ENCODE peak calls at places on chromosome 19, in ten cellular contexts. M is colonic mucosa, H is GM23338, J is AG09309, W is brain microvascular endothelial cell, N is kidney, L is astrocyte of the cerebellum, B is uterus, Y is AG04450, Z is right atrium auricular region. E is an unnamed sample.

GRCh38 chr19:54412877-54413276 is 2.4 kb upstream of the TTYH1 start:
- DNase-seq in M (no peak), H (no peak), J (no peak), W (no peak), N (no peak), L (no peak), B (no peak), Y (no peak), Z (no peak), E (no peak)

GRCh38 chr19:9309974-9310446 is 372 bp upstream of the ZNF699 start:
- DNase-seq in M (peak), H (peak), J (peak), W (peak), N (peak), L (peak), B (peak), Y (no peak), Z (peak), E (peak)

GRCh38 chr19:55341191-55342043 is 1.7 kb downstream of the KMT5C start:
- DNase-seq in M (peak), H (peak), J (no peak), W (peak), N (peak), L (no peak), B (peak), Y (no peak), Z (peak), E (peak)

GRCh38 chr19:47310819-47311218 is 1.2 kb downstream of the C5AR1 start:
- DNase-seq in M (no peak), H (no peak), J (no peak), W (no peak), N (no peak), L (no peak), B (no peak), Y (no peak), Z (no peak), E (no peak)

GRCh38 chr19:44808463-44809371 is at the start of gene BCAM:
- DNase-seq in M (peak), H (peak), J (no peak), W (no peak), N (peak), L (no peak), B (peak), Y (no peak), Z (no peak), E (no peak)

GRCh38 chr19:15456871-15457700 is 7.3 kb downstream of the RASAL3 start:
- DNase-seq in M (peak), H (peak), J (no peak), W (no peak), N (no peak), L (no peak), B (no peak), Y (no peak), Z (no peak), E (no peak)

GRCh38 chr19:35613574-35613973 is 1.0 kb downstream of the HAUS5 start:
- DNase-seq in M (no peak), H (no peak), J (no peak), W (no peak), N (no peak), L (no peak), B (no peak), Y (no peak), Z (no peak), E (no peak)

GRCh38 chr19:12163841-12164240 is 945 bp downstream of the ZNF136 start:
- DNase-seq in M (no peak), H (peak), J (peak), W (no peak), N (no peak), L (no peak), B (no peak), Y (no peak), Z (no peak), E (no peak)

GRCh38 chr19:34257559-34257924 is 3.2 kb downstream of the GARRE1 start:
- DNase-seq in M (no peak), H (no peak), J (no peak), W (no peak), N (no peak), L (no peak), B (no peak), Y (no peak), Z (no peak), E (no peak)

GRCh38 chr19:47564081-47564480 is 8.9 kb downstream of the ZNF541 start:
- DNase-seq in M (peak), H (no peak), J (no peak), W (no peak), N (no peak), L (no peak), B (no peak), Y (no peak), Z (no peak), E (no peak)

GRCh38 chr19:41554902-41555301 is 21.1 kb upstream of the CEACAM21 start:
- DNase-seq in M (no peak), H (no peak), J (no peak), W (no peak), N (no peak), L (no peak), B (no peak), Y (no peak), Z (peak), E (no peak)

GRCh38 chr19:44718441-44719261 is 19.7 kb downstream of the CEACAM16 start:
- DNase-seq in M (peak), H (peak), J (no peak), W (no peak), N (peak), L (no peak), B (peak), Y (peak), Z (peak), E (no peak)

GRCh38 chr19:21092107-21092506 is 10.1 kb downstream of the ZNF714 start:
- DNase-seq in M (no peak), H (no peak), J (peak), W (no peak), N (no peak), L (no peak), B (no peak), Y (no peak), Z (no peak), E (peak)

GRCh38 chr19:27833031-27833430 is 1379.9 kb downstream of the UQCRFS1 start:
- DNase-seq in M (no peak), H (no peak), J (no peak), W (no peak), N (no peak), L (no peak), B (no peak), Y (no peak), Z (no peak), E (no peak)

GRCh38 chr19:15640294-15640903 is at the start of gene CYP4F3:
- DNase-seq in M (peak), H (no peak), J (no peak), W (no peak), N (peak), L (no peak), B (no peak), Y (no peak), Z (no peak), E (no peak)

GRCh38 chr19:8641908-8642547 is 11.6 kb downstream of the NFILZ start:
- DNase-seq in M (no peak), H (peak), J (no peak), W (peak), N (no peak), L (peak), B (no peak), Y (no peak), Z (no peak), E (no peak)

GRCh38 chr19:8304841-8305621 is 3.1 kb downstream of the CD320 start:
- DNase-seq in M (peak), H (peak), J (no peak), W (no peak), N (peak), L (no peak), B (peak), Y (no peak), Z (peak), E (no peak)

GRCh38 chr19:51093510-51094345 is 11.0 kb upstream of the KLK14 start:
- DNase-seq in M (no peak), H (no peak), J (no peak), W (no peak), N (peak), L (no peak), B (no peak), Y (no peak), Z (no peak), E (no peak)

GRCh38 chr19:13794388-13794751 is 873 bp upstream of the ZSWIM4 start:
- DNase-seq in M (peak), H (peak), J (peak), W (peak), N (peak), L (peak), B (peak), Y (peak), Z (peak), E (peak)

GRCh38 chr19:28705008-28705407 is 507.9 kb downstream of the UQCRFS1 start:
- DNase-seq in M (no peak), H (peak), J (peak), W (peak), N (no peak), L (peak), B (no peak), Y (peak), Z (no peak), E (peak)

GRCh38 chr19:56718231-56718630 is 46.7 kb upstream of the ZNF835 start:
- DNase-seq in M (no peak), H (no peak), J (no peak), W (no peak), N (no peak), L (no peak), B (no peak), Y (no peak), Z (no peak), E (no peak)

GRCh38 chr19:46000497-46001246 is 5.4 kb downstream of the CCDC61 start:
- DNase-seq in M (peak), H (peak), J (no peak), W (no peak), N (peak), L (no peak), B (no peak), Y (no peak), Z (no peak), E (no peak)

GRCh38 chr19:18322318-18322758 is 538 bp downstream of the LSM4 start:
- DNase-seq in M (peak), H (peak), J (no peak), W (peak), N (no peak), L (no peak), B (no peak), Y (no peak), Z (no peak), E (no peak)

GRCh38 chr19:719636-720377 is 11.1 kb downstream of the PALM start:
- DNase-seq in M (no peak), H (peak), J (no peak), W (no peak), N (peak), L (no peak), B (no peak), Y (no peak), Z (no peak), E (no peak)

GRCh38 chr19:23802290-23802689 is 43.6 kb upstream of the ZNF681 start:
- DNase-seq in M (no peak), H (no peak), J (no peak), W (no peak), N (no peak), L (no peak), B (no peak), Y (no peak), Z (no peak), E (no peak)

GRCh38 chr19:13099073-13099999 is 3.3 kb downstream of the LYL1 start:
- DNase-seq in M (peak), H (peak), J (no peak), W (no peak), N (peak), L (no peak), B (peak), Y (no peak), Z (no peak), E (no peak)

GRCh38 chr19:6041071-6041470 is 63.1 kb upstream of the RANBP3 start:
- DNase-seq in M (no peak), H (no peak), J (no peak), W (no peak), N (peak), L (no peak), B (no peak), Y (no peak), Z (peak), E (no peak)

GRCh38 chr19:46714523-46715106 is 2.3 kb downstream of the PRKD2 start:
- DNase-seq in M (no peak), H (no peak), J (no peak), W (no peak), N (no peak), L (no peak), B (no peak), Y (no peak), Z (no peak), E (no peak)

GRCh38 chr19:29560313-29561075 is 34.7 kb downstream of the VSTM2B start:
- DNase-seq in M (no peak), H (no peak), J (no peak), W (no peak), N (no peak), L (no peak), B (no peak), Y (no peak), Z (peak), E (no peak)

GRCh38 chr19:15894359-15894758 is 3.5 kb downstream of the CYP4F2 start:
- DNase-seq in M (no peak), H (no peak), J (no peak), W (no peak), N (no peak), L (no peak), B (no peak), Y (no peak), Z (no peak), E (no peak)

GRCh38 chr19:9940778-9941177 is 4.5 kb upstream of the OLFM2 start:
- DNase-seq in M (no peak), H (no peak), J (no peak), W (peak), N (no peak), L (no peak), B (no peak), Y (no peak), Z (no peak), E (no peak)

GRCh38 chr19:45767881-45768643 is 990 bp downstream of the SIX5 start:
- DNase-seq in M (peak), H (peak), J (no peak), W (peak), N (peak), L (peak), B (peak), Y (no peak), Z (peak), E (no peak)

GRCh38 chr19:30076751-30077670 is 135.0 kb downstream of the URI1 start:
- DNase-seq in M (no peak), H (no peak), J (no peak), W (no peak), N (peak), L (no peak), B (no peak), Y (no peak), Z (no peak), E (no peak)

GRCh38 chr19:8054169-8054568 is 1.6 kb downstream of the CCL25 start:
- DNase-seq in M (no peak), H (no peak), J (no peak), W (no peak), N (no peak), L (no peak), B (no peak), Y (no peak), Z (no peak), E (no peak)

GRCh38 chr19:31154021-31154420 is 195.2 kb downstream of the TSHZ3 start:
- DNase-seq in M (no peak), H (no peak), J (no peak), W (peak), N (no peak), L (no peak), B (no peak), Y (no peak), Z (no peak), E (no peak)

GRCh38 chr19:58569191-58569942 is 3.8 kb downstream of the MZF1 start:
- DNase-seq in M (peak), H (no peak), J (no peak), W (no peak), N (peak), L (no peak), B (peak), Y (no peak), Z (no peak), E (no peak)

GRCh38 chr19:54484451-54484850 is 11.4 kb upstream of the CDC42EP5 start:
- DNase-seq in M (no peak), H (no peak), J (no peak), W (no peak), N (peak), L (no peak), B (no peak), Y (no peak), Z (no peak), E (no peak)

GRCh38 chr19:47243364-47243775 is 12.4 kb upstream of the BBC3 start:
- DNase-seq in M (no peak), H (no peak), J (no peak), W (no peak), N (no peak), L (no peak), B (no peak), Y (no peak), Z (no peak), E (no peak)

GRCh38 chr19:28498404-28498976 is 714.5 kb downstream of the UQCRFS1 start:
- DNase-seq in M (no peak), H (no peak), J (no peak), W (peak), N (no peak), L (peak), B (no peak), Y (no peak), Z (no peak), E (no peak)

GRCh38 chr19:1860821-1861598 is 2.4 kb downstream of the KLF16 start:
- DNase-seq in M (peak), H (no peak), J (no peak), W (no peak), N (no peak), L (no peak), B (no peak), Y (no peak), Z (no peak), E (no peak)

GRCh38 chr19:1861599-1862031 is 1.8 kb downstream of the KLF16 start:
- DNase-seq in M (peak), H (no peak), J (no peak), W (no peak), N (peak), L (no peak), B (no peak), Y (no peak), Z (no peak), E (no peak)

GRCh38 chr19:1859319-1859718 is 4.1 kb downstream of the KLF16 start:
- DNase-seq in M (no peak), H (no peak), J (no peak), W (no peak), N (no peak), L (no peak), B (no peak), Y (no peak), Z (no peak), E (no peak)

GRCh38 chr19:1858412-1859081 is 4.8 kb downstream of the KLF16 start:
- DNase-seq in M (no peak), H (no peak), J (no peak), W (no peak), N (peak), L (no peak), B (no peak), Y (no peak), Z (no peak), E (no peak)

DNA sequence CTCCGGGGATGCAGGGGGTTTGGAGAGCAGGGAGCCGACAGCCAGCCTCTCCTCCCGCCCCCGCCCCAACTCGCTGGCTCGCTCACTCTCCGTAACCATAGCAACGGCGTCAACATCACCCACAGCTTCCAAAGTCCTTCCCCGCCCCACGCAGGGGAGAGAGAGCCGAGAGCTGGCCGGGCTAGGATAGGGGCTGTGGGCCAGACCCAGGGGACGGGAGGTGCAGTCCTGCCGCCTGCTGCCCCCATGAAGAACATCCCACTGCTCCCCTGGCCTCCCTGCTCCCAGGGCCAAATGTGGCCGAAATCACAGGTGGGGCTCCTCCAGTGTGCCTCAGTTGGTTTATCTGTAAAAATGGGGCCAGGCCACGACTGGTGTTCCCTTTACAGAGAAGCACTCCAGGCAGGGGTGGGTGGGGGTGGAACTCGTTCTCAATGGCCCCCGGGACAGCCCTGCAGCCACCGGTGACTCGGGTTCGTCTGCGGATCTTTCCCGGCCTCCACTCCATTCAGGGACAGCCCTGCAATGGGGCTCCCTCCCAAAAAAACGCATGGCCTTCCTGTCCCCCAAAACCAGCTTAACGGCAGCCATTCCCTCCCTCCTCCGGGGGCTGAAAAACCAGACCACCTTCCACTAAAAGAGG is 3.1 kb downstream of the KLF16 start:
- DNase-seq in M (peak), H (peak), J (no peak), W (peak), N (peak), L (peak), B (peak), Y (no peak), Z (no peak), E (no peak)
- H3K4me3 ChIP-seq in M (peak), H (peak), J (peak), W (peak), N (peak), L (peak), B (no peak), Y (peak), Z (no peak), E (peak)

GRCh38 chr19:37926255-37926654 is 19.2 kb downstream of the SIPA1L3 start:
- DNase-seq in M (no peak), H (no peak), J (no peak), W (no peak), N (no peak), L (no peak), B (no peak), Y (no peak), Z (no peak), E (no peak)

GRCh38 chr19:37930416-37930815 is 23.4 kb downstream of the SIPA1L3 start:
- DNase-seq in M (no peak), H (no peak), J (no peak), W (peak), N (no peak), L (no peak), B (no peak), Y (no peak), Z (no peak), E (no peak)

GRCh38 chr19:37929512-37929911 is 22.5 kb downstream of the SIPA1L3 start:
- DNase-seq in M (no peak), H (peak), J (no peak), W (no peak), N (no peak), L (no peak), B (no peak), Y (no peak), Z (no peak), E (no peak)

GRCh38 chr19:37926711-37927110 is 19.7 kb downstream of the SIPA1L3 start:
- DNase-seq in M (no peak), H (no peak), J (no peak), W (no peak), N (no peak), L (no peak), B (no peak), Y (no peak), Z (no peak), E (no peak)

GRCh38 chr19:37928527-37929286 is 21.7 kb downstream of the SIPA1L3 start:
- DNase-seq in M (no peak), H (peak), J (no peak), W (no peak), N (no peak), L (no peak), B (no peak), Y (no peak), Z (no peak), E (no peak)
- H3K4me3 ChIP-seq in M (no peak), H (peak), J (no peak), W (no peak), N (no peak), L (no peak), B (no peak), Y (no peak), Z (no peak), E (no peak)

DNA sequence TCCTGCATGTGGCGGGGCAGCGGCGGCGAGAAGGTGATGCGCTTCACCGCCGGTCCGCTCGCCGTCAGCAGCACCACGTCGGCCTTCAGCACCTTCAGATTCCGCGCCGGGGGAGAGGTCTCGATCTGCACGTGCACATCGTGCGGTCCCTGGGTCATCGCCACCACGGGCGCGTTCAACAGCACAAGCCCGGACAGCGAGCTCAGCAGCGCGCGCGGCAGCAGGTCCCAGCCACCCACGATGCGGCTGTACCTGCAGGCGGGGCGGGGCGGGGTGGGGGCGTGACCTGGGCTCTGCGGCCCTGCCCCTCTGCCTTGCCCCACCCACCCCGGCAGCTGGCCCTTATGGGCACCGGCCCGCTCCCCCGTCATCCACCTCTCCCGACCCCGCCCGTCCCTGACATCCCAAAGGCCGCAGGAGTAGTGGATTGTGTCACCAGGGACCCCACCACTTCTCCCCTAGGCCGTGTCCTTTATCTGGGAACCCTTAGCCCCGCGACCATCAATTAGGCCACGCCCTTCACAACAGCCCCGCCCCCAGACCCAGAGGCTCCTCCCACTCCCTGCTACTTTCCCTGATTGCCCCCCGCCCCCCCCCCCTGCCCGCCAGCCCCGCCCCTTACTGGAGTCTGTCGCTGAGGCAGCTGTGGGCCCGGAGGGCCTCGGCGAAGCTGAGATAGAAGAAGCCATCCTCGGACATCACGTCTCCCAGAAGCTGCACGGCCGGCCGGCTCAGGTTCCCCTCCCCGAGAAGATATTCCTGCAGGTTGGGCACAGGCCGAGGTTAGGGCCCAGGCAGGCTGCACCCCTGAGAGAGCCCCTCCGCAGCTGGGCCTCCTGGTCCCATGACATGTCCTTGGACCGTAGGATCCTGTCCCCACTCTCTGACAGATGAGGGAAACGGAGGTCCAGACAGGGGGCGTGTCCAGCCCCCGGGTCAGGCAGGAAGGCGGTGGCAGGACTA is 6.1 kb downstream of the IL4I1 start:
- DNase-seq in M (peak), H (peak), J (no peak), W (no peak), N (no peak), L (no peak), B (no peak), Y (no peak), Z (no peak), E (no peak)
- H3K4me3 ChIP-seq in M (peak), H (peak), J (no peak), W (peak), N (no peak), L (no peak), B (no peak), Y (peak), Z (no peak), E (peak)

GRCh38 chr19:17235618-17236413 is 9.8 kb downstream of the OCEL1 start:
- DNase-seq in M (peak), H (peak), J (peak), W (peak), N (peak), L (no peak), B (peak), Y (peak), Z (no peak), E (no peak)
- H3K4me3 ChIP-seq in M (peak), H (peak), J (peak), W (peak), N (peak), L (peak), B (peak), Y (peak), Z (peak), E (peak)

E was measured in skeletal muscle cell.